ENCODE peak calls at places on chromosomes 7 and 10, in seven cellular contexts. One of them, this sample, is unnamed.

GRCh38 chr7:103947026-103947655 is 42.3 kb downstream of the RELN start:
- DNase-seq in endodermal cell: no peak
- DNase-seq in fibroblast of lung: no peak
- DNase-seq in ovary: no peak
- DNase-seq in CD8-positive, alpha-beta memory T cell: no peak
- DNase-seq in psoas muscle: no peak
- DNase-seq in GM23338: no peak
- DNase-seq in this sample: no peak

GRCh38 chr7:112868609-112869008 is 78.4 kb upstream of the TMEM168 start:
- DNase-seq in CD8-positive, alpha-beta memory T cell: no peak
- DNase-seq in endodermal cell: peak; percentile 40
- DNase-seq in GM23338: no peak
- DNase-seq in fibroblast of lung: no peak
- DNase-seq in ovary: no peak
- DNase-seq in psoas muscle: no peak
- DNase-seq in this sample: no peak

GRCh38 chr10:21184216-21184615 is 287.1 kb upstream of the NEBL start:
- DNase-seq in psoas muscle: no peak
- DNase-seq in GM23338: no peak
- DNase-seq in endodermal cell: no peak
- DNase-seq in CD8-positive, alpha-beta memory T cell: no peak
- DNase-seq in fibroblast of lung: peak; percentile 48
- DNase-seq in ovary: no peak
- DNase-seq in this sample: no peak

GRCh38 chr7:18393465-18394118 is 102.0 kb upstream of the HDAC9 start:
- DNase-seq in CD8-positive, alpha-beta memory T cell: no peak
- DNase-seq in fibroblast of lung: no peak
- DNase-seq in psoas muscle: no peak
- DNase-seq in ovary: no peak
- DNase-seq in endodermal cell: no peak
- DNase-seq in GM23338: no peak
- DNase-seq in this sample: no peak

GRCh38 chr7:157431173-157431950 is 94.6 kb downstream of the DNAJB6 start:
- DNase-seq in CD8-positive, alpha-beta memory T cell: no peak
- DNase-seq in GM23338: no peak
- DNase-seq in psoas muscle: no peak
- DNase-seq in ovary: no peak
- DNase-seq in fibroblast of lung: no peak
- DNase-seq in endodermal cell: peak; percentile 50
- DNase-seq in this sample: no peak

GRCh38 chr7:75915416-75916156 is 631 bp downstream of the POR start:
- DNase-seq in GM23338: peak; percentile 64
- DNase-seq in fibroblast of lung: peak; percentile 37
- DNase-seq in CD8-positive, alpha-beta memory T cell: peak; percentile 48
- DNase-seq in psoas muscle: peak; percentile 31
- DNase-seq in endodermal cell: peak; percentile 70
- DNase-seq in ovary: peak; percentile 53
- DNase-seq in this sample: no peak

GRCh38 chr7:76392531-76393115 is 16.9 kb downstream of the SSC4D start:
- DNase-seq in fibroblast of lung: no peak
- DNase-seq in GM23338: no peak
- DNase-seq in endodermal cell: no peak
- DNase-seq in CD8-positive, alpha-beta memory T cell: no peak
- DNase-seq in psoas muscle: no peak
- DNase-seq in ovary: no peak
- DNase-seq in this sample: no peak

GRCh38 chr7:156105337-156106106 is 293.3 kb upstream of the SHH start:
- DNase-seq in endodermal cell: no peak
- DNase-seq in psoas muscle: no peak
- DNase-seq in ovary: no peak
- DNase-seq in fibroblast of lung: no peak
- DNase-seq in GM23338: no peak
- DNase-seq in CD8-positive, alpha-beta memory T cell: no peak
- DNase-seq in this sample: no peak

GRCh38 chr7:100126931-100127865 is at the start of gene MBLAC1:
- DNase-seq in GM23338: peak; percentile 97
- DNase-seq in fibroblast of lung: peak; percentile 95
- DNase-seq in ovary: peak; percentile 91
- DNase-seq in endodermal cell: peak; percentile 95
- DNase-seq in psoas muscle: peak; percentile 89
- DNase-seq in CD8-positive, alpha-beta memory T cell: peak; percentile 93
- DNase-seq in this sample: peak; percentile 81

GRCh38 chr7:76193881-76194280 is 7.8 kb upstream of the SRRM3 start:
- DNase-seq in ovary: no peak
- DNase-seq in fibroblast of lung: no peak
- DNase-seq in CD8-positive, alpha-beta memory T cell: no peak
- DNase-seq in psoas muscle: no peak
- DNase-seq in GM23338: no peak
- DNase-seq in endodermal cell: no peak
- DNase-seq in this sample: no peak

GRCh38 chr7:113764401-113765035 is 154.3 kb downstream of the PPP1R3A start:
- DNase-seq in GM23338: no peak
- DNase-seq in psoas muscle: no peak
- DNase-seq in ovary: no peak
- DNase-seq in fibroblast of lung: peak; percentile 25
- DNase-seq in endodermal cell: no peak
- DNase-seq in CD8-positive, alpha-beta memory T cell: no peak
- DNase-seq in this sample: no peak

GRCh38 chr10:133324198-133324792 is 12.4 kb downstream of the CALY start:
- DNase-seq in endodermal cell: peak; percentile 89
- DNase-seq in fibroblast of lung: peak; percentile 82
- DNase-seq in ovary: peak; percentile 77
- DNase-seq in CD8-positive, alpha-beta memory T cell: peak; percentile 75
- DNase-seq in GM23338: peak; percentile 84
- DNase-seq in psoas muscle: peak; percentile 58
- DNase-seq in this sample: peak; percentile 72

GRCh38 chr7:36192050-36192824 is 39.2 kb downstream of the EEPD1 start:
- DNase-seq in endodermal cell: peak; percentile 24
- DNase-seq in ovary: peak; percentile 58
- DNase-seq in fibroblast of lung: peak; percentile 92
- DNase-seq in CD8-positive, alpha-beta memory T cell: no peak
- DNase-seq in psoas muscle: no peak
- DNase-seq in GM23338: no peak
- DNase-seq in this sample: peak; percentile 49

DNA sequence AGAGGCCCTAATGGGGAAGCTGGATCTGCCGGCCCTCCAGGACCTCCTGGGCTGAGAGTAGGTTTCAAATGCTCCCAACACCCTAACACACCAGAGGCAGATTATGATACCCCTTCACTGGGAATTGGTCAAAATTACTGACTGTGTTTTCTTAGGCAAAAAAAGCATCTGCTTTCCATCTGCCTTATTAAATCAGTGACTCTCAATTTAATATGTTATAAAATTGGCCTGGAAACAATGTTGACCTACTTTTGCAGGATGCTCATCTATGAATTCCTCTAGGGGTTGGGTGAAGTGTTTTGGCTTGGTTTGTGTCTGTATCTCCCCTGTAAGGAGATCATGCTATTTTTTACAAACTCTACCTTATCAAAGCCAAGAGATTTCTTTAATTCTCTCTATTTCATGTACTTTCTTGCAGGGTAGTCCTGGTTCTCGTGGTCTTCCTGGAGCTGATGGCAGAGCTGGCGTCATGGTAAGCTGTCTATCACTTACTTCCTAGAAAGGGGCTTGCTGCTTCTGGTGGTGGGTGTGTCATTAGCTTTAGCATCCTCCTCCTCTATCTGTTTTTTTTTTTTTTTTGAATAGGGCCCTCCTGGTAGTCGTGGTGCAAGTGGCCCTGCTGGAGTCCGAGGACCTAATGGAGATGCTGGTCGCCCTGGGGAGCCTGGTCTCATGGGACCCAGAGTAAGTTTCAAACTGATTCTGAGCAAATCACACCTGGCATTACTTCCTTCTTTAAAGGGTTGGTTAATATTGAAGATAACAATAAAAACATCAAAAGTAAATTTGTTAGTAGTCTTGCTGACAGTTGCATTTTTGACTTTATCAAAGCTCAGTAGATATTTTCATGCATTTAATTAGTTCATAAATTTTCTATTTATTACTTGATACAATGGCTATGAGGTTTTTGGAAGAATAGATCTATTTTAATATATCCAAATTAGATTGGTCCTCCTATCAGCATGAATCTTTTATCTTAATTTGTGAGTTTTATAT is 16.1 kb downstream of the COL1A2 start:
- DNase-seq in psoas muscle: no peak
- DNase-seq in GM23338: no peak
- DNase-seq in endodermal cell: no peak
- DNase-seq in fibroblast of lung: no peak
- DNase-seq in CD8-positive, alpha-beta memory T cell: no peak
- DNase-seq in ovary: no peak
- DNase-seq in this sample: no peak
- H3K36me3 ChIP-seq in psoas muscle: peaks cover 32% of the 10 kb centered on the region
- H3K36me3 ChIP-seq in GM23338: peaks cover 50% of the 10 kb centered on the region
- H3K36me3 ChIP-seq in endodermal cell: no peaks in the 10 kb centered on the region
- H3K36me3 ChIP-seq in fibroblast of lung: peaks cover 22% of the 10 kb centered on the region
- H3K36me3 ChIP-seq in CD8-positive, alpha-beta memory T cell: no peaks in the 10 kb centered on the region
- H3K36me3 ChIP-seq in ovary: no peaks in the 10 kb centered on the region
- H3K36me3 ChIP-seq in this sample: peaks cover 92% of the 10 kb centered on the region

DNA sequence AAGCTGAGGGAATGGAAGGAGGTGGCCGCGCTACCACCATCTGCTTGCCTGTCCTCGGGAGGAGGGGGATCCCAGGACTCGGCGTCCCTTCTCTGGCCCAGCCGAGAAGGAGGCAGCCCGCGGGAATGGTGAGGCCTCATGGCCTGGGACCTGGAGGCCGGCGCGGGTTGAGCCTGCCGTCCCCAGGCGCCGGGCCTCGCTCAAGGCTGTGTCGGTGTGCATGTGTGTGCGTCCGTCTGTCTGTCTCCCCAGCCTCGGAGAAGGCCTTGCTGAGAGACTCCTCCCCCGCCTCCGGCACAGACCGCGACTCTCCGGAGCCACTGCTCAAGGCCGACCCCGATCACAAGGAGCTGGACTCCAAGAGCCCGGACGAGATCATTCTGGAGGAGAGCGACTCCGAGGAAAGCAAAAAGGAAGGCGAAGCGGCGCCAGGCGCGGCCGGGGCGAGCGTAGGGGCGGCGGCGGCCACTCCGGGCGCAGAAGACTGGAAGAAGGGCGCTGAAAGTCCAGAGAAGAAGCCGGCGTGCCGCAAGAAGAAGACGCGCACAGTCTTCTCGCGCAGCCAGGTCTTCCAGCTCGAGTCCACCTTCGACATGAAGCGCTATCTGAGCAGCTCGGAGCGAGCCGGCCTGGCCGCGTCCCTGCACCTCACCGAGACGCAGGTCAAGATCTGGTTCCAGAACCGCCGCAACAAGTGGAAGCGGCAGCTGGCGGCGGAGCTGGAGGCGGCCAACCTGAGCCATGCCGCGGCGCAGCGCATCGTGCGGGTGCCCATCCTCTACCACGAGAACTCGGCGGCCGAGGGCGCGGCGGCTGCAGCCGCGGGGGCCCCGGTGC is 1.3 kb downstream of the HMX3 start:
- DNase-seq in endodermal cell: peak; percentile 88
- DNase-seq in CD8-positive, alpha-beta memory T cell: peak; percentile 53
- DNase-seq in GM23338: peak; percentile 69
- DNase-seq in fibroblast of lung: peak; percentile 23
- DNase-seq in ovary: no peak
- DNase-seq in psoas muscle: no peak
- DNase-seq in this sample: peak; percentile 72
- H3K4me3 ChIP-seq in endodermal cell: no peak overlapping the region
- H3K4me3 ChIP-seq in CD8-positive, alpha-beta memory T cell: peak overlapping the region; percentile 32
- H3K4me3 ChIP-seq in GM23338: peak overlapping the region; percentile 57
- H3K4me3 ChIP-seq in fibroblast of lung: no peak overlapping the region
- H3K4me3 ChIP-seq in ovary: no peak overlapping the region
- H3K4me3 ChIP-seq in psoas muscle: peak overlapping the region; percentile 60
- H3K4me3 ChIP-seq in this sample: peak overlapping the region; percentile 60

GRCh38 chr7:122095642-122096041 is 48.4 kb downstream of the AASS start:
- DNase-seq in fibroblast of lung: no peak
- DNase-seq in ovary: no peak
- DNase-seq in endodermal cell: no peak
- DNase-seq in GM23338: no peak
- DNase-seq in psoas muscle: no peak
- DNase-seq in CD8-positive, alpha-beta memory T cell: no peak
- DNase-seq in this sample: no peak

GRCh38 chr7:122103064-122103463 is 41.0 kb downstream of the AASS start:
- DNase-seq in CD8-positive, alpha-beta memory T cell: no peak
- DNase-seq in GM23338: no peak
- DNase-seq in endodermal cell: no peak
- DNase-seq in psoas muscle: no peak
- DNase-seq in ovary: no peak
- DNase-seq in fibroblast of lung: no peak
- DNase-seq in this sample: no peak

DNA sequence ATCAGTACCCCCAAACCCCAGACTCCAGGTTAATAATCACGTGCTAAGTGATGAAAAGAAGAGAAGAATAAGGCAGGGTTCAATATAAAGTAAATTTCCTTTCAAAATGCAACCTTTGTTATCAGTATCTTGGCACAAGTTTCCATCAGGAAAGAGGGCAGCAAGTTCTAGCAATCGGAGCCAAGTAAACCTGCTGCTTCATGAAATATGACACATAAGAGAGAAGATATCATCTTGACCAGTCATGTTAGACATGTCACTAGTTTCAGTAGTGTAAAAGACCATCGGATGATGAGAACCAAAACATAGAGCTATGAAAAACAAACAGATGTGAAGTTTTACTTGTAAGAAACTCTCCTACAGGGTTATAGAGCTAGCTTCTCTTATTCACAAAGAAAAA is 44.0 kb downstream of the AASS start:
- DNase-seq in psoas muscle: no peak
- DNase-seq in ovary: no peak
- DNase-seq in fibroblast of lung: no peak
- DNase-seq in GM23338: no peak
- DNase-seq in CD8-positive, alpha-beta memory T cell: no peak
- DNase-seq in endodermal cell: no peak
- DNase-seq in this sample: no peak
- H3K36me3 ChIP-seq in psoas muscle: peaks cover 29% of the 10 kb centered on the region
- H3K36me3 ChIP-seq in ovary: no peaks in the 10 kb centered on the region
- H3K36me3 ChIP-seq in fibroblast of lung: no peaks in the 10 kb centered on the region
- H3K36me3 ChIP-seq in GM23338: peaks cover 94% of the 10 kb centered on the region
- H3K36me3 ChIP-seq in CD8-positive, alpha-beta memory T cell: no peaks in the 10 kb centered on the region
- H3K36me3 ChIP-seq in endodermal cell: peaks cover 55% of the 10 kb centered on the region
- H3K36me3 ChIP-seq in this sample: no peaks in the 10 kb centered on the region

GRCh38 chr10:110305767-110306451 is 1.2 kb upstream of the SMNDC1 start:
- DNase-seq in endodermal cell: peak; percentile 70
- DNase-seq in GM23338: peak; percentile 82
- DNase-seq in CD8-positive, alpha-beta memory T cell: peak; percentile 68
- DNase-seq in ovary: peak; percentile 46
- DNase-seq in psoas muscle: no peak
- DNase-seq in fibroblast of lung: peak; percentile 91
- DNase-seq in this sample: peak; percentile 44
- H3K4me3 ChIP-seq in endodermal cell: no peak overlapping the region
- H3K4me3 ChIP-seq in GM23338: no peak overlapping the region
- H3K4me3 ChIP-seq in CD8-positive, alpha-beta memory T cell: no peak overlapping the region
- H3K4me3 ChIP-seq in ovary: peak overlapping the region; percentile 96
- H3K4me3 ChIP-seq in psoas muscle: peak overlapping the region; percentile 74
- H3K4me3 ChIP-seq in fibroblast of lung: no peak overlapping the region
- H3K4me3 ChIP-seq in this sample: peak overlapping the region; percentile 82

DNA sequence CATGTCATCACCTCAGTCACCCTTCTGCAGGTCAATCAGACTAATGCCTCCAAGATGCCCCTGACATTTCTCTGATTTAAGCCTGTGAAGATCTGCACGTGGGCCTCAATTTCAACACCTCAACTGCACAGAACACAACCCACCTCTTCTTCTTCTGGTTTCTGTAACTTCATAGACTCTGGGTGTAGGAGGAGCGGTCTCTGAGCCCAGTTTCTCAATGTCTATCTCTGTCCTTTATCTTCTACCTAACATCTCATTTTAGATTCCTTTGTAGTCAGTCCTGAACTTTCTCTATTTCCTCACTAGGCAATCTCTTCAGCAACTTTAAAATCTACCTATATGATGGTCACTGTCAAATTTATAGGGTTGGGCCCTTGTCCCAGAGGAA is 85.6 kb downstream of the PRKCQ start:
- DNase-seq in endodermal cell: no peak
- DNase-seq in ovary: no peak
- DNase-seq in CD8-positive, alpha-beta memory T cell: no peak
- DNase-seq in psoas muscle: no peak
- DNase-seq in fibroblast of lung: no peak
- DNase-seq in GM23338: no peak
- DNase-seq in this sample: no peak
- H3K36me3 ChIP-seq in endodermal cell: peaks cover 90% of the 10 kb centered on the region
- H3K36me3 ChIP-seq in ovary: no peaks in the 10 kb centered on the region
- H3K36me3 ChIP-seq in CD8-positive, alpha-beta memory T cell: peaks cover 61% of the 10 kb centered on the region
- H3K36me3 ChIP-seq in psoas muscle: peaks cover 81% of the 10 kb centered on the region
- H3K36me3 ChIP-seq in fibroblast of lung: no peaks in the 10 kb centered on the region
- H3K36me3 ChIP-seq in GM23338: peaks cover 24% of the 10 kb centered on the region
- H3K36me3 ChIP-seq in this sample: no peaks in the 10 kb centered on the region